ENCODE peak calls at places on chromosome 13, in four cellular contexts. M is gastrocnemius medialis, S is heart right ventricle, U is lung microvascular endothelial cell. G is an unnamed sample.
A peak's percentile ranks its signal among the peaks of the same experiment; 100 is the strongest.

GRCh38 chr13:21812192-21812626 is 141.3 kb downstream of the FGF9 start:
- DNase-seq in U (no peak), S (no peak), M (no peak), G (no peak)

GRCh38 chr13:91362908-91363307 is 15.4 kb downstream of the MIR17HG start:
- DNase-seq in S (no peak), M (no peak), U (no peak), G (no peak)

GRCh38 chr13:46172531-46172991 is 9.4 kb downstream of the LCP1 start:
- DNase-seq in S (no peak), U (no peak), M (no peak), G (no peak)

GRCh38 chr13:95301947-95302386 is 716 bp upstream of the ABCC4 start:
- DNase-seq in M (no peak), U (no peak), S (no peak), G (no peak)

GRCh38 chr13:114143806-114144605 is 11.6 kb upstream of the RASA3 start:
- DNase-seq in S (no peak), M (no peak), U (no peak), G (peak; percentile 40)

GRCh38 chr13:65836066-65836465 is 1394.1 kb downstream of the PCDH9 start:
- DNase-seq in S (no peak), M (no peak), U (peak; percentile 59), G (no peak)

GRCh38 chr13:99686157-99686572 is 184.9 kb downstream of the TM9SF2 start:
- DNase-seq in S (peak; percentile 40), M (no peak), U (no peak), G (no peak)

GRCh38 chr13:54563286-54563685 is 1534.7 kb downstream of the OLFM4 start:
- DNase-seq in M (no peak), U (no peak), S (no peak), G (no peak)

GRCh38 chr13:25630327-25630726 is 258.6 kb downstream of the ATP8A2 start:
- DNase-seq in U (no peak), M (no peak), S (no peak), G (no peak)

G was measured in psoas muscle.